ENCODE peak calls at places on chromosomes 3 and 15, in six cellular contexts. T is left ventricle myocardium inferior; Y is WTC11; J is NAMALWA; X is activated naive CD4-positive, alpha-beta T cell treated with anti-CD3 and anti-CD28 coated beads, Interleukin-2, amount 10 ng/mL, durations not matched to agents 7 days and 5 days; O is GM23248. P is an unnamed sample.

GRCh38 chr3:177932750-177933660 is 603.2 kb upstream of the KCNMB2 start:
- DNase-seq in T (no peak), Y (no peak), J (no peak), X (no peak), O (peak; percentile 54), P (no peak)

GRCh38 chr3:58035512-58035867 is 27.3 kb downstream of the FLNB start:
- DNase-seq in T (no peak), Y (no peak), J (no peak), X (no peak), O (peak; percentile 76), P (no peak)

GRCh38 chr3:180018588-180018987 is 18.1 kb downstream of the PEX5L start:
- DNase-seq in T (no peak), Y (no peak), J (no peak), X (no peak), O (no peak), P (no peak)

GRCh38 chr3:197792019-197792647 is 1.1 kb downstream of the LRCH3 start:
- DNase-seq in T (no peak), Y (no peak), J (no peak), X (peak; percentile 64), O (peak; percentile 61), P (no peak)

GRCh38 chr3:194779729-194780224 is 94.1 kb downstream of the FAM43A start:
- DNase-seq in T (peak; percentile 24), Y (no peak), J (no peak), X (no peak), O (peak; percentile 51), P (no peak)

GRCh38 chr15:62417444-62417843 is 252.4 kb upstream of the C2CD4B start:
- DNase-seq in T (no peak), Y (no peak), J (no peak), X (no peak), O (peak; percentile 67), P (no peak)

GRCh38 chr3:183481582-183481981 is 53.2 kb upstream of the MCF2L2 start:
- DNase-seq in T (no peak), Y (no peak), J (no peak), X (no peak), O (peak; percentile 64), P (no peak)

GRCh38 chr3:16130066-16130465 is 44.4 kb upstream of the GALNT15 start:
- DNase-seq in T (no peak), Y (no peak), J (no peak), X (no peak), O (peak; percentile 93), P (no peak)

GRCh38 chr3:163328680-163329079 is 1749.6 kb downstream of the SI start:
- DNase-seq in T (no peak), Y (peak; percentile 30), J (peak; percentile 14), X (no peak), O (no peak), P (no peak)

GRCh38 chr3:167787440-167787839 is 51.9 kb downstream of the SERPINI1 start:
- DNase-seq in T (no peak), Y (no peak), J (no peak), X (no peak), O (no peak), P (no peak)

GRCh38 chr15:49831206-49831965 is 210.5 kb downstream of the DTWD1 start:
- DNase-seq in T (peak; percentile 53), Y (no peak), J (no peak), X (no peak), O (peak; percentile 97), P (no peak)

GRCh38 chr3:85783331-85783730 is 824.5 kb downstream of the CADM2 start:
- DNase-seq in T (no peak), Y (no peak), J (no peak), X (no peak), O (no peak), P (no peak)

GRCh38 chr15:68145706-68146105 is 59.4 kb downstream of the CALML4 start:
- DNase-seq in T (no peak), Y (no peak), J (no peak), X (no peak), O (peak; percentile 35), P (no peak)

GRCh38 chr3:110623571-110623970 is 448.0 kb upstream of the NECTIN3 start:
- DNase-seq in T (no peak), Y (no peak), J (no peak), X (no peak), O (peak; percentile 1), P (no peak)

GRCh38 chr3:132255041-132255745 is 62.0 kb upstream of the ACP3 start:
- DNase-seq in T (no peak), Y (no peak), J (no peak), X (no peak), O (peak; percentile 95), P (no peak)

GRCh38 chr15:81948142-81948709 is 97.6 kb downstream of the MEX3B start:
- DNase-seq in T (no peak), Y (no peak), J (no peak), X (no peak), O (no peak), P (no peak)

GRCh38 chr3:178492496-178492895 is 43.7 kb upstream of the KCNMB2 start:
- DNase-seq in T (no peak), Y (no peak), J (no peak), X (no peak), O (no peak), P (no peak)

GRCh38 chr3:141448606-141449216 is 38.1 kb upstream of the RASA2 start:
- DNase-seq in T (no peak), Y (no peak), J (no peak), X (no peak), O (peak; percentile 73), P (no peak)

GRCh38 chr3:106582151-106582550 is 713.3 kb upstream of the CBLB start:
- DNase-seq in T (no peak), Y (no peak), J (no peak), X (no peak), O (peak; percentile 9), P (no peak)